ENCODE peak calls at places on chromosomes 12 and 14, in four cellular contexts. A is HuH-7, D is AG09309, M is fibroblast of pulmonary artery. E is an unnamed sample.

GRCh38 chr12:109753054-109753401 is 39.4 kb downstream of the FAM222A start:
- DNase-seq in M (no peak), A (no peak), D (no peak), E (peak)

GRCh38 chr12:7369274-7369729 is 65.4 kb downstream of the ACSM4 start:
- DNase-seq in D (no peak), A (no peak), M (peak), E (no peak)

GRCh38 chr14:99035712-99036593 is 236.0 kb downstream of the BCL11B start:
- DNase-seq in D (peak), A (no peak), M (peak), E (peak)

GRCh38 chr14:67738740-67739504 is 37.2 kb downstream of the RDH12 start:
- DNase-seq in A (peak), D (peak), M (peak), E (no peak)

GRCh38 chr12:27462151-27462694 is 15.7 kb downstream of the SMCO2 start:
- DNase-seq in A (no peak), D (peak), M (peak), E (no peak)

GRCh38 chr14:92890830-92891598 is 31.9 kb upstream of the CHGA start:
- DNase-seq in A (no peak), D (no peak), M (no peak), E (no peak)

GRCh38 chr12:120239776-120240494 is 25.6 kb downstream of the PXN start:
- DNase-seq in D (no peak), M (no peak), A (no peak), E (no peak)

GRCh38 chr12:34249271-34249670 is 227.0 kb downstream of the ALG10 start:
- DNase-seq in M (no peak), A (no peak), D (no peak), E (no peak)

GRCh38 chr14:39268393-39268792 is 34.7 kb downstream of the MIA2 start:
- DNase-seq in D (no peak), A (no peak), M (peak), E (no peak)

GRCh38 chr12:84874125-84874824 is 38.3 kb downstream of the SLC6A15 start:
- DNase-seq in A (peak), M (peak), D (peak), E (no peak)

GRCh38 chr12:53820503-53820902 is 68.7 kb upstream of the CISTR start:
- DNase-seq in M (peak), D (no peak), A (peak), E (no peak)

GRCh38 chr12:11689591-11690158 is 40.2 kb downstream of the ETV6 start:
- DNase-seq in A (no peak), M (no peak), D (no peak), E (no peak)

E was measured in cardiac septum.